ENCODE peak calls at places on chromosomes 16 and 17, in six cellular contexts. R, W, N, E, B and M are unnamed samples.

GRCh38 chr17:58335061-58335731 is 6.6 kb upstream of the TSPOAP1 start:
- DNase-seq in R (peak; percentile 8), W (no peak), N (peak; percentile 83), E (no peak), B (no peak), M (no peak)

GRCh38 chr16:87556941-87557459 is 45.3 kb upstream of the JPH3 start:
- DNase-seq in R (no peak), W (no peak), N (no peak), E (no peak), B (peak; percentile 74), M (peak; percentile 38)

GRCh38 chr16:12902511-12903324 is 1.3 kb downstream of the SHISA9 start:
- DNase-seq in R (peak; percentile 63), W (no peak), N (no peak), E (no peak), B (no peak), M (peak; percentile 34)

GRCh38 chr17:80498242-80498919 is 22.0 kb upstream of the NPTX1 start:
- DNase-seq in R (no peak), W (no peak), N (no peak), E (no peak), B (no peak), M (peak; percentile 38)

GRCh38 chr17:61454095-61454931 is 2.1 kb downstream of the TBX4 start:
- DNase-seq in R (peak; percentile 49), W (no peak), N (no peak), E (no peak), B (no peak), M (peak; percentile 53)

GRCh38 chr17:73758245-73758644 is 114.0 kb upstream of the SDK2 start:
- DNase-seq in R (no peak), W (no peak), N (no peak), E (no peak), B (no peak), M (no peak)

GRCh38 chr16:67110136-67110847 is 551 bp downstream of the PHAF1 start:
- DNase-seq in R (peak; percentile 28), W (no peak), N (no peak), E (no peak), B (no peak), M (no peak)

GRCh38 chr16:72990003-72990521 is 57.9 kb downstream of the ZFHX3 start:
- DNase-seq in R (no peak), W (peak; percentile 27), N (no peak), E (peak; percentile 94), B (peak; percentile 30), M (no peak)

GRCh38 chr17:40559016-40559853 is 6.0 kb downstream of the CCR7 start:
- DNase-seq in R (peak; percentile 10), W (no peak), N (peak; percentile 5), E (no peak), B (peak; percentile 43), M (no peak)

GRCh38 chr17:38587956-38588771 is 17.6 kb downstream of the SRCIN1 start:
- DNase-seq in R (no peak), W (no peak), N (no peak), E (no peak), B (no peak), M (no peak)

GRCh38 chr16:59848314-59848713 is 1114.2 kb upstream of the GOT2 start:
- DNase-seq in R (no peak), W (peak; percentile 11), N (no peak), E (no peak), B (no peak), M (no peak)

GRCh38 chr16:64892843-64893242 is 229.0 kb downstream of the CDH11 start:
- DNase-seq in R (no peak), W (peak; percentile 50), N (no peak), E (peak; percentile 85), B (no peak), M (no peak)

GRCh38 chr17:16973760-16974540 is 2.0 kb upstream of the TNFRSF13B start:
- DNase-seq in R (no peak), W (no peak), N (peak; percentile 92), E (no peak), B (no peak), M (no peak)

GRCh38 chr17:19387921-19388521 is 1.0 kb upstream of the MFAP4 start:
- DNase-seq in R (no peak), W (peak; percentile 53), N (no peak), E (peak; percentile 83), B (peak; percentile 20), M (no peak)

GRCh38 chr17:71192039-71192555 is 928.7 kb upstream of the SOX9 start:
- DNase-seq in R (no peak), W (no peak), N (no peak), E (no peak), B (no peak), M (no peak)

GRCh38 chr17:27778193-27778592 is 22.1 kb downstream of the NOS2 start:
- DNase-seq in R (no peak), W (no peak), N (no peak), E (peak; percentile 24), B (no peak), M (no peak)

GRCh38 chr16:57945740-57946138 is 25.2 kb downstream of the CNGB1 start:
- DNase-seq in R (no peak), W (no peak), N (no peak), E (no peak), B (no peak), M (no peak)
- TF ChIP-seq CTCF in R (peak; percentile 22), W (no peak), N (no peak), E (peak; percentile 47), B (no peak), M (no peak)

GRCh38 chr17:81551458-81552243 is 502 bp downstream of the FAAP100 start:
- DNase-seq in R (no peak), W (no peak), N (peak; percentile 32), E (peak; percentile 35), B (peak; percentile 75), M (peak; percentile 51)

GRCh38 chr17:81552244-81553017 is at the start of gene FAAP100:
- DNase-seq in R (peak; percentile 79), W (no peak), N (peak; percentile 90), E (peak; percentile 61), B (peak; percentile 83), M (peak; percentile 84)

GRCh38 chr17:81550830-81551457 is 1.2 kb downstream of the FAAP100 start:
- DNase-seq in R (no peak), W (no peak), N (no peak), E (no peak), B (no peak), M (no peak)

GRCh38 chr17:81553616-81554181 is 1.5 kb upstream of the FAAP100 start:
- DNase-seq in R (no peak), W (no peak), N (no peak), E (peak; percentile 96), B (no peak), M (peak; percentile 38)

DNA sequence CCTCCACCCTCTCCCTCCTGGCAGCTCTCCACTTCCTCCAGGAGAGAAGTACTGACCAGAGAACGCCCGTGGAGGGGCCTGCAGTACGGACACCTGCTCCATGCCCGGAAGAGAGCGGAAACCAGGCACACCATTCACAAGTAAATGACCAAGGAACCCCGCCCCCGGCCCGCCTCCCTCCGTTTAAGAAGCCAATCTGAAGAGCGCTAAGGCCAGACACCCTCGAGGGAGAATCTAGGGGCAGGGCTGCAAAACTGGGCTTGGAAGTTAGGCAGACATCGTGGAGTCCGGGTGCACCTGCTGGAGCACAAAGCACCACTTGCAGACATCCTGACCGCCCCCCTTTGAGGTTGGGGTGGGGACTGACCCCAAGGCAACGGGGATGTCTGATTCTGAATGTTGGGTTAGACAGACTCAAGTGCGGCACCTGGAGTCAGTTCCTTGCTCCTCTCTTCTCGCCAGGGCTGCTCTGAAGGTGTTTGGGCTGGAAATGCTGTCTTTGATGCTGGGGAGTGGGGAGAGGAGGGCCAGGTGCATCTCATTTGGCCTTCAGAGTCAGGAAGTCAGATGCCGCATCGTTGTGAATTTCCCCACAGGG is 964 bp upstream of the FAAP100 start:
- DNase-seq in R (peak; percentile 76), W (no peak), N (peak; percentile 91), E (peak; percentile 49), B (peak; percentile 63), M (peak; percentile 77)
- TF ChIP-seq CTCF in R (no peak), W (no peak), N (peak; percentile 3), E (peak; percentile 14), B (no peak), M (no peak)

DNA sequence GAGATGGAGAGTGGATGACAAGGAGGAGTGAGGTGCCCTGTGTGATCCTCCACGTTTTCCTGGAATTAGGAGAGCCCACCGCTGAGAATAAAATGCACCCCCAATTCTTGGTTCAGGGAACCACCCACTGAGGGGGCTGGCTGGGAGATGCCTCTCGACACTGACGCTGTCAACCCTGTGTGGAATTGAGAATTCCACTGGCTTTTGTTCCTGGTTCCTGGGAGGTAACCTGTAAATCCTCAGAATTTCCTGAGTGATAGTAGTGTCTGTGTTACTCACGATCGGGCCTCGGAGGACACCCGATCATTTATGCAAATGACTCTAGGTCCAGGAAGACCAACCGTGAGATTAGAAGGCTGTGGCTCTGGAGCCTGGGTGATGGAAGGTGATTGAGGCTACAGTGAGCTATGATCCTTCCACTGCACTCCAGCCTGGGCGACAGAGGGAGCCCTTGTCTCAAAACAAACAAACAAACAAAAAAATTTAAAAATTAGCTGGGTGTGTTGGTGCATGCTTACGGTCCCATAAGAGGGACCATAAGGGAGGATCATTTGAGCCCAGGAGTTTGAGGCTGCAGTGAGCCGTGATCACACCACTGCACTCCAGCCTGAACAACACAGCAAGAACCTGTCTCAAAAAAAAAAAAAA is 11.7 kb upstream of the PRPSAP1 start:
- DNase-seq in R (no peak), W (no peak), N (peak; percentile 58), E (no peak), B (no peak), M (no peak)
- TF ChIP-seq CTCF in R (no peak), W (peak; percentile 40), N (peak; percentile 45), E (peak; percentile 59), B (peak; percentile 43), M (no peak)

GRCh38 chr16:47019563-47019962 is 46.1 kb upstream of the DNAJA2 start:
- DNase-seq in R (no peak), W (no peak), N (no peak), E (no peak), B (no peak), M (no peak)
- TF ChIP-seq CTCF in R (no peak), W (no peak), N (no peak), E (peak; percentile 53), B (no peak), M (no peak)

GRCh38 chr17:5583426-5584382 is 605 bp downstream of the NLRP1 start:
- DNase-seq in R (no peak), W (no peak), N (no peak), E (no peak), B (no peak), M (no peak)
- TF ChIP-seq CTCF in R (no peak), W (no peak), N (no peak), E (no peak), B (no peak), M (no peak)

GRCh38 chr16:57152096-57153093 is 33.4 kb downstream of the PSME3IP1 start:
- DNase-seq in R (no peak), W (no peak), N (no peak), E (no peak), B (no peak), M (no peak)
- TF ChIP-seq CTCF in R (no peak), W (no peak), N (no peak), E (no peak), B (no peak), M (no peak)

GRCh38 chr17:49514374-49514738 is 19.3 kb downstream of the NGFR start:
- DNase-seq in R (peak; percentile 68), W (no peak), N (peak; percentile 23), E (no peak), B (no peak), M (no peak)
- TF ChIP-seq CTCF in R (no peak), W (peak; percentile 35), N (no peak), E (peak; percentile 55), B (no peak), M (no peak)